ENCODE peak calls at places on chromosomes 11 and 22, in eight cellular contexts. U is Daoy, R is progenitor cell of endocrine pancreas, K is IMR-90, Q is hepatic stellate cell, X is suprapubic skin, T is non-pigmented ciliary epithelial cell, C is foreskin fibroblast. D is an unnamed sample.

GRCh38 chr11:36449566-36450390 is 60.3 kb downstream of the TRAF6 start:
- DNase-seq in U (no peak), R (no peak), K (no peak), Q (peak), X (no peak), T (no peak), C (no peak), D (no peak)

GRCh38 chr11:45176996-45177395 is 30.6 kb downstream of the PRDM11 start:
- DNase-seq in U (no peak), R (no peak), K (no peak), Q (no peak), X (no peak), T (no peak), C (no peak), D (no peak)

GRCh38 chr11:76666408-76666807 is 4.1 kb downstream of the LRRC32 start:
- DNase-seq in U (peak), R (no peak), K (peak), Q (peak), X (peak), T (no peak), C (no peak), D (no peak)

GRCh38 chr11:133896642-133897330 is 51.5 kb upstream of the SPATA19 start:
- DNase-seq in U (no peak), R (no peak), K (no peak), Q (no peak), X (peak), T (no peak), C (no peak), D (no peak)

GRCh38 chr11:11985016-11985715 is 23.3 kb downstream of the DKK3 start:
- DNase-seq in U (peak), R (no peak), K (peak), Q (no peak), X (no peak), T (peak), C (peak), D (no peak)

GRCh38 chr11:66172146-66172545 is 96.3 kb upstream of the RAB1B start:
- DNase-seq in U (peak), R (no peak), K (peak), Q (no peak), X (no peak), T (peak), C (peak), D (no peak)

GRCh38 chr11:78231962-78232459 is 43.3 kb downstream of the USP35 start:
- DNase-seq in U (no peak), R (no peak), K (peak), Q (peak), X (no peak), T (no peak), C (peak), D (no peak)

GRCh38 chr11:57335343-57336110 is at the start of gene SSRP1:
- DNase-seq in U (peak), R (peak), K (peak), Q (peak), X (peak), T (no peak), C (peak), D (peak)

GRCh38 chr22:22342697-22343602 is 98.4 kb downstream of the VPREB1 start:
- DNase-seq in U (peak), R (peak), K (no peak), Q (no peak), X (no peak), T (no peak), C (no peak), D (peak)

GRCh38 chr11:60130496-60130895 is 42.0 kb downstream of the MS4A2 start:
- DNase-seq in U (peak), R (no peak), K (no peak), Q (no peak), X (no peak), T (no peak), C (no peak), D (no peak)

GRCh38 chr11:45560153-45560934 is 105.1 kb downstream of the CHST1 start:
- DNase-seq in U (no peak), R (no peak), K (no peak), Q (no peak), X (no peak), T (no peak), C (no peak), D (no peak)

GRCh38 chr11:65817815-65818680 is 15.7 kb upstream of the SNX32 start:
- DNase-seq in U (peak), R (peak), K (peak), Q (peak), X (peak), T (peak), C (peak), D (peak)

GRCh38 chr11:61254403-61255025 is 13.5 kb downstream of the PGA5 start:
- DNase-seq in U (peak), R (peak), K (peak), Q (peak), X (no peak), T (peak), C (peak), D (peak)

GRCh38 chr11:119319702-119320592 is 3.0 kb upstream of the MCAM start:
- DNase-seq in U (no peak), R (no peak), K (no peak), Q (no peak), X (peak), T (no peak), C (no peak), D (no peak)

GRCh38 chr22:39920134-39920743 is 19.4 kb downstream of the GRAP2 start:
- DNase-seq in U (no peak), R (no peak), K (no peak), Q (no peak), X (no peak), T (no peak), C (no peak), D (peak)

GRCh38 chr11:2304156-2305139 is 2.6 kb downstream of the TSPAN32 start:
- DNase-seq in U (no peak), R (no peak), K (no peak), Q (no peak), X (no peak), T (no peak), C (no peak), D (no peak)

GRCh38 chr22:39215430-39216142 is 29.2 kb downstream of the PDGFB start:
- DNase-seq in U (no peak), R (no peak), K (no peak), Q (peak), X (peak), T (no peak), C (no peak), D (no peak)

GRCh38 chr22:31179345-31179744 is 19.4 kb downstream of the RNF185 start:
- DNase-seq in U (peak), R (no peak), K (peak), Q (peak), X (peak), T (no peak), C (no peak), D (no peak)

GRCh38 chr22:36333632-36334031 is 54.1 kb downstream of the MYH9 start:
- DNase-seq in U (no peak), R (no peak), K (no peak), Q (no peak), X (no peak), T (no peak), C (no peak), D (no peak)

GRCh38 chr11:75541301-75541929 is 15.7 kb upstream of the GDPD5 start:
- DNase-seq in U (no peak), R (no peak), K (no peak), Q (no peak), X (no peak), T (no peak), C (no peak), D (no peak)

GRCh38 chr22:46592390-46592872 is 27.8 kb upstream of the GRAMD4 start:
- DNase-seq in U (peak), R (no peak), K (peak), Q (no peak), X (no peak), T (peak), C (peak), D (no peak)

GRCh38 chr22:25346859-25347751 is 127.7 kb downstream of the CRYBB2 start:
- DNase-seq in U (no peak), R (no peak), K (peak), Q (no peak), X (no peak), T (peak), C (no peak), D (no peak)

GRCh38 chr11:4541071-4541470 is 3.9 kb upstream of the OR52M1 start:
- DNase-seq in U (no peak), R (no peak), K (no peak), Q (no peak), X (no peak), T (no peak), C (no peak), D (no peak)

D was measured in effector memory CD4-positive, alpha-beta T cell.